ENCODE peak calls at places on chromosomes 13 and 19, in ten cellular contexts. L is GM23338, I is H1, S is stomach, M is sigmoid colon, J is HCT116, D is transverse colon, V is GM12878, R is suprapubic skin, N is SK-N-SH. C is an unnamed sample.

GRCh38 chr13:69363360-69363759 is 744.3 kb upstream of the ATXN8OS start:
- DNase-seq in D (no peak), N (no peak), L (no peak), S (no peak), J (no peak), I (no peak), V (no peak), M (no peak), R (no peak), C (no peak)

GRCh38 chr19:5558101-5558621 is 9.6 kb downstream of the TINCR start:
- DNase-seq in S (no peak), V (no peak), N (peak; percentile 9), L (no peak), D (no peak), J (no peak), M (no peak), R (no peak), I (no peak), C (no peak)

GRCh38 chr19:44796701-44797115 is 12.2 kb upstream of the BCAM start:
- DNase-seq in N (no peak), V (no peak), I (no peak), R (no peak), M (no peak), J (no peak), L (peak; percentile 73), S (peak; percentile 69), D (no peak), C (peak; percentile 55)

GRCh38 chr19:2417881-2418406 is 9.4 kb downstream of the TIMM13 start:
- DNase-seq in M (no peak), I (no peak), D (no peak), J (no peak), N (no peak), R (no peak), S (no peak), L (no peak), V (no peak), C (no peak)

GRCh38 chr19:18392417-18392816 is 5.0 kb downstream of the LRRC25 start:
- DNase-seq in I (no peak), S (peak; percentile 86), R (no peak), D (peak; percentile 59), L (no peak), V (no peak), J (no peak), N (no peak), M (peak; percentile 76), C (no peak)

GRCh38 chr19:47068876-47069406 is 20.5 kb upstream of the TMEM160 start:
- DNase-seq in N (no peak), J (no peak), V (no peak), L (no peak), M (no peak), S (no peak), I (no peak), D (no peak), R (no peak), C (no peak)

GRCh38 chr13:71290963-71291937 is 575.8 kb downstream of the DACH1 start:
- DNase-seq in J (no peak), L (no peak), R (no peak), N (no peak), S (no peak), M (no peak), V (peak; percentile 71), I (no peak), D (peak; percentile 19), C (no peak)

GRCh38 chr13:71879129-71879535 is 12.1 kb upstream of the DACH1 start:
- DNase-seq in N (peak; percentile 33), R (no peak), S (no peak), L (peak; percentile 81), J (peak; percentile 8), M (no peak), V (no peak), D (no peak), I (no peak), C (no peak)

GRCh38 chr19:17294051-17294891 is 9.0 kb downstream of the ABHD8 start:
- DNase-seq in M (no peak), S (no peak), D (peak; percentile 56), L (peak; percentile 82), V (no peak), I (peak; percentile 99), N (peak; percentile 90), R (no peak), J (no peak), C (no peak)

GRCh38 chr19:17293605-17294004 is 9.6 kb downstream of the ABHD8 start:
- DNase-seq in L (no peak), M (no peak), N (no peak), J (no peak), V (no peak), I (no peak), S (no peak), R (no peak), D (no peak), C (no peak)

GRCh38 chr19:17289489-17289888 is 7.8 kb downstream of the ANKLE1 start:
- DNase-seq in L (peak; percentile 96), S (peak; percentile 76), M (peak; percentile 77), D (peak; percentile 71), V (no peak), N (peak; percentile 96), J (peak; percentile 89), I (peak; percentile 92), R (no peak), C (no peak)

GRCh38 chr19:17296278-17296677 is 6.9 kb downstream of the ABHD8 start:
- DNase-seq in R (no peak), V (no peak), M (no peak), S (no peak), L (no peak), J (no peak), N (peak; percentile 39), D (no peak), I (no peak), C (no peak)

GRCh38 chr19:17292301-17293074 is 10.7 kb downstream of the ABHD8 start:
- DNase-seq in N (peak; percentile 93), I (peak; percentile 98), S (peak; percentile 76), J (peak; percentile 86), V (peak; percentile 46), M (peak; percentile 87), L (peak; percentile 93), D (peak; percentile 85), R (peak; percentile 79), C (peak; percentile 79)
- TF ChIP-seq POLR2AphosphoS5 in N (peak; percentile 34), I (peak; percentile 83), S (no peak), J (peak; percentile 84), V (peak; percentile 41), M (no peak), L (peak; percentile 97), D (no peak), R (no peak), C (peak; percentile 31)

DNA sequence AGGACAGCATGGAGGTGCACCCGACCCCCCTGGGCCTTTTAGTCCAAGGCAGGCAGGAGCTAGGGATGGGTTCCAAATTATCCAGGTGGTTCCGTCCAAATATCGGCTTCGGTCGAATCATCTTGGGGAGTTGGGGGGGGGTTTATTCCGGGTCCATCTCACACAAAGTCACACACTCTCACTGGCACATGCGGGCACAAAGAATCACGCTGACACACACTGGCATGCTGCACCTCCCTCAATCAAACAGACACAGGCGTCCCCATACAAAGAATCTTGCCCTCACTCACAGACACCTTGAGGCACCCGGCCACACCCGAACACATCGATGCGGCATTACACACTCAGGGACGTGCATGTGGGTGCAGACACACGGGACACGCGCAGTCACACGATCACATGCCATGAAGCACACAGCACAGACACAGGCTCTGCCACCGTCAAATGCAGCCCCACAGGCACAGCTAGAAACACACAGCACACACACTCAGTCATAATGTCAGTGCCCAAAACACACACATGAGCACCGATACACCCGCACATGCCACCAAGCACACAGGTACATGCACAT is 7.8 kb downstream of the NFIX start:
- DNase-seq in R (no peak), N (no peak), V (no peak), S (no peak), D (no peak), J (no peak), I (no peak), M (peak; percentile 68), L (no peak), C (no peak)
- H3K4me1 ChIP-seq in R (peaks cover 100% of the 10 kb centered on the region), N (no peaks in the 10 kb centered on the region), V (no peaks in the 10 kb centered on the region), S (peaks cover 100% of the 10 kb centered on the region), D (peaks cover 43% of the 10 kb centered on the region), J (no peaks in the 10 kb centered on the region), I (no peaks in the 10 kb centered on the region), M (peaks cover 96% of the 10 kb centered on the region), L (no peaks in the 10 kb centered on the region), C (peaks cover 36% of the 10 kb centered on the region)

DNA sequence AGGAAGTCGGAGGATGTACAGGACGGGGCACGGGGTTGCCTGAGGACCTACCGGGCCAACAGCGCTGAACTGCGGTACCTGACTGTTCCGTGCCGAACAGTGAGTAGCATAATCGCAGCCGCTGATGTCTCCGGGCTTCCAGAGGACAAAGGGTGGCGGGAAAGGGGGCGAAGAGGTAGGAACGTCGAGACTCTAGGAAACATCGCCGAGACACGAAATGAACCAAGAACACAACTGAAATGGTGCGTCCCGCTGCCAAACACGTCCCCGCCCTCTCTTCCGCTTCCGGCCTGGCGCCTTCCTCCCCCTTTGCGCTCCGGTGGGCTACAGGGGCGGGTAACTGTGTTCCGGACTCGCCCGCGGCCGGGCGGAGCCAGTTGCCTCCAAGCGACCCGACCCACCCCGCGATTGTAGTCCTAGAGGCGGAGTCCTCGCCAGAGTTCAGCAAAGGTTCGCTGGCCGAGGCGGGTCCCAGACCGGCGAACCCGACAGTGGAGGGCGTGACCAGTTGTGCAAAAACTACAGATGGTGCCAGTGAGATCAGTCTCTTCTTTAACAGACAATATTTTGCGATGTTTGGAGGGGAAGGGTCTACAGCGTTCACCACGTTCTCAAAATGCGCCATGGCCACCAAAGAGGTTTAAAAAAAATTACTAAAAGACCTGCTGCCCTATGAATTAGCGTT is at the start of gene MRPS31:
- DNase-seq in I (peak; percentile 97), N (peak; percentile 94), R (peak; percentile 98), S (peak; percentile 96), L (peak; percentile 98), J (peak; percentile 88), V (peak; percentile 77), D (peak; percentile 97), M (peak; percentile 97), C (peak; percentile 88)
- TF ChIP-seq CTCF in I (no peak), N (no peak), R (no peak), S (no peak), L (no peak), J (no peak), V (no peak), D (no peak), M (no peak), C (peak; percentile 11)

GRCh38 chr19:43462383-43462782 is 3.0 kb downstream of the LYPD3 start:
- DNase-seq in I (no peak), S (no peak), D (no peak), J (no peak), L (no peak), R (no peak), N (no peak), V (no peak), M (no peak), C (no peak)

GRCh38 chr19:43461303-43461702 is 4.1 kb downstream of the LYPD3 start:
- DNase-seq in L (no peak), M (no peak), D (no peak), V (no peak), R (no peak), J (no peak), I (no peak), N (no peak), S (no peak), C (no peak)

GRCh38 chr19:43463381-43464088 is 1.9 kb downstream of the LYPD3 start:
- DNase-seq in R (peak; percentile 99), M (peak; percentile 98), J (peak; percentile 90), N (peak; percentile 98), L (peak; percentile 99), S (peak; percentile 99), D (peak; percentile 99), V (peak; percentile 73), I (peak; percentile 99), C (peak; percentile 100)

GRCh38 chr19:43464089-43464775 is 1.2 kb downstream of the LYPD3 start:
- DNase-seq in D (peak; percentile 81), R (peak; percentile 90), N (peak; percentile 87), L (no peak), V (no peak), M (no peak), S (peak; percentile 74), J (no peak), I (peak; percentile 88), C (peak; percentile 76)

DNA sequence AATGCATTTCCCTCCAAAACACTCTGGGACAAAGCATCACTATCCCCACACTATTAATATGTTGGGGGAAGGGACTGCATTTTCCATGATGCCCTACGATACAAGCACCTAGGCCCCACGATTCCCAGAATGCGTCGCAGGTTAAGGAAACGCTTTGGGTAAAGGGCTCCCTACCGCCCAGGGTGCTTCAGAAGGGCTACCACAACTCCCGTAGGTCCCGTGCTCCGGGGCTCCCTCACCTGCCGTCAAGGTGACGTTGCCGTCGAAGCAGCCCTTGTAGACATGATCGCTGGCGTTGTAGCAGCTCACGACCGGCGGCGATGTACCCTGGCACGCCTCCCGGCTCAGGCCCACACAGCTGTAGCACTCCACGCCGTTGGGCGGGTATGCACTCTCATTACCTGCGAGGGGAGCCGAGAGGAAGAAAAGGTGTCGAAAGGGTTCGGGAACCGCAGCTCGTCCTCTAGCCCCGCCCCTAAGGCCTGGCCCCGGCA is 2.5 kb downstream of the LYPD3 start:
- DNase-seq in V (no peak), L (no peak), S (no peak), I (no peak), R (no peak), D (no peak), J (no peak), N (no peak), M (no peak), C (no peak)
- TF ChIP-seq POLR2AphosphoS5 in V (no peak), L (peak; percentile 78), S (no peak), I (no peak), R (no peak), D (no peak), J (no peak), N (no peak), M (no peak), C (peak; percentile 71)